ENCODE peak calls at places on chromosomes 3 and 15, in four cellular contexts. L is CD8-positive, alpha-beta T cell; V is body of pancreas; E is iPS DF 19.7. C is an unnamed sample.

GRCh38 chr3:197309528-197310361 is 11.3 kb upstream of the DLG1 start:
- DNase-seq in L (no peak), V (no peak), E (no peak), C (no peak)

GRCh38 chr3:141147657-141148056 is 84.0 kb upstream of the PXYLP1 start:
- DNase-seq in E (no peak), L (no peak), V (peak), C (no peak)

GRCh38 chr15:98653686-98654085 is 5.3 kb downstream of the IGF1R start:
- DNase-seq in V (no peak), L (no peak), E (no peak), C (no peak)

GRCh38 chr3:124053871-124054270 is 61.9 kb upstream of the ROPN1 start:
- DNase-seq in V (no peak), E (no peak), L (no peak), C (no peak)

GRCh38 chr15:77836116-77836798 is 203.5 kb upstream of the LINGO1 start:
- DNase-seq in V (no peak), L (no peak), E (no peak), C (no peak)

GRCh38 chr15:94059188-94059587 is 172.2 kb upstream of the MCTP2 start:
- DNase-seq in V (no peak), L (no peak), E (no peak), C (no peak)

GRCh38 chr3:16515885-16516420 is 2.5 kb upstream of the RFTN1 start:
- DNase-seq in E (no peak), V (no peak), L (no peak), C (no peak)

GRCh38 chr3:113242091-113242581 is 30.8 kb downstream of the BOC start:
- DNase-seq in L (no peak), E (no peak), V (no peak), C (no peak)

GRCh38 chr3:64539451-64540196 is 148.2 kb downstream of the ADAMTS9 start:
- DNase-seq in V (no peak), L (no peak), E (no peak), C (no peak)